ENCODE peak calls at places on chromosomes 4 and X, in six cellular contexts. C is naive thymus-derived CD8-positive, alpha-beta T cell; K is NK-92 treated with Interleukin-12 subunit alpha and Interleukin-12 subunit beta, amount 100 ng/mL, for 24 hours; P is A549; N is activated B cell treated with CpG ODN at 0.5 μM for 24 hours; U is central memory CD4-positive, alpha-beta T cell. B is an unnamed sample.

GRCh38 chrX:19212037-19212436 is 89.8 kb upstream of the ADGRG2 start:
- DNase-seq in P (no peak), C (no peak), N (no peak), K (no peak), U (no peak), B (no peak)

GRCh38 chrX:1657367-1658082 is 42.7 kb downstream of the ASMT start:
- DNase-seq in N (peak; percentile 18), C (no peak), K (peak; percentile 77), P (peak; percentile 66), U (peak; percentile 36), B (no peak)

GRCh38 chr4:10186228-10187214 is 69.9 kb upstream of the WDR1 start:
- DNase-seq in C (no peak), P (no peak), N (no peak), K (no peak), U (no peak), B (no peak)

GRCh38 chr4:57652765-57653164 is 542.6 kb upstream of the IGFBP7 start:
- DNase-seq in U (no peak), N (no peak), C (no peak), P (no peak), K (no peak), B (no peak)

GRCh38 chr4:113762061-113762850 is 718 bp upstream of the CAMK2D start:
- DNase-seq in P (peak; percentile 98), U (peak; percentile 99), K (peak; percentile 92), C (peak; percentile 88), N (peak; percentile 92), B (peak; percentile 95)

GRCh38 chr4:27398911-27399310 is 538.3 kb downstream of the STIM2 start:
- DNase-seq in U (no peak), P (no peak), C (no peak), K (no peak), N (no peak), B (no peak)

GRCh38 chrX:1403228-1403627 is 11.3 kb upstream of the SLC25A6 start:
- DNase-seq in N (no peak), K (no peak), C (no peak), P (no peak), U (no peak), B (no peak)

GRCh38 chr4:58723954-58724353 is 1613.8 kb upstream of the IGFBP7 start:
- DNase-seq in C (no peak), U (no peak), P (no peak), K (no peak), N (no peak), B (no peak)

GRCh38 chr4:68373513-68373912 is 23.6 kb upstream of the YTHDC1 start:
- DNase-seq in N (peak; percentile 23), K (no peak), U (peak; percentile 66), C (peak; percentile 27), P (no peak), B (peak; percentile 31)

GRCh38 chr4:150217192-150217591 is 138.9 kb downstream of the DCLK2 start:
- DNase-seq in P (peak; percentile 68), N (no peak), C (no peak), U (no peak), K (no peak), B (no peak)

GRCh38 chr4:54561940-54562339 is 95.8 kb upstream of the KIT start:
- DNase-seq in U (no peak), N (no peak), K (no peak), C (no peak), P (no peak), B (no peak)

GRCh38 chr4:3364199-3364598 is 71.4 kb downstream of the RGS12 start:
- DNase-seq in N (no peak), U (no peak), P (no peak), K (no peak), C (no peak), B (no peak)

GRCh38 chrX:38514014-38514854 is 47.1 kb upstream of the TSPAN7 start:
- DNase-seq in N (no peak), P (no peak), K (no peak), U (no peak), C (no peak), B (no peak)

GRCh38 chrX:15311119-15311518 is 4.3 kb downstream of the ASB11 start:
- DNase-seq in U (no peak), C (no peak), N (no peak), P (no peak), K (no peak), B (no peak)

GRCh38 chrX:110741213-110741796 is 54.3 kb downstream of the CHRDL1 start:
- DNase-seq in C (no peak), N (no peak), P (peak; percentile 2), K (no peak), U (no peak), B (no peak)

GRCh38 chr4:41213563-41214157 is 682 bp downstream of the APBB2 start:
- DNase-seq in K (no peak), N (no peak), P (no peak), C (no peak), U (peak; percentile 1), B (no peak)

GRCh38 chrX:67346225-67346624 is 197.6 kb upstream of the AR start:
- DNase-seq in N (no peak), P (no peak), U (no peak), C (no peak), K (no peak), B (no peak)

GRCh38 chrX:53831662-53832635 is 145.4 kb upstream of the HUWE1 start:
- DNase-seq in K (peak; percentile 15), U (peak; percentile 27), C (no peak), N (peak; percentile 15), P (peak; percentile 40), B (peak; percentile 7)

GRCh38 chrX:123157586-123157985 is 26.5 kb upstream of the GRIA3 start:
- DNase-seq in C (no peak), K (no peak), P (no peak), U (no peak), N (no peak), B (no peak)

GRCh38 chrX:20487227-20487626 is 220.5 kb upstream of the RPS6KA3 start:
- DNase-seq in C (no peak), U (no peak), N (no peak), K (no peak), P (no peak), B (no peak)